ENCODE peak calls at places on chromosomes 3 and 15, in five cellular contexts. D is astrocyte, O is adrenal gland, U is HCT116, R is BJ. F is an unnamed sample.

GRCh38 chr15:70241031-70241430 is 143.3 kb upstream of the TLE3 start:
- DNase-seq in D (no peak), O (no peak), U (no peak), R (no peak), F (no peak)

GRCh38 chr15:49622561-49622960 is 1.7 kb downstream of the DTWD1 start:
- DNase-seq in D (peak; percentile 17), O (no peak), U (no peak), R (no peak), F (no peak)

GRCh38 chr3:177308911-177309310 is 111.6 kb upstream of the TBL1XR1 start:
- DNase-seq in D (no peak), O (no peak), U (no peak), R (no peak), F (no peak)

GRCh38 chr15:85337398-85338074 is 42.9 kb upstream of the AKAP13 start:
- DNase-seq in D (no peak), O (peak; percentile 37), U (no peak), R (no peak), F (no peak)

GRCh38 chr15:62770752-62771151 is 271.8 kb upstream of the TPM1 start:
- DNase-seq in D (peak; percentile 96), O (no peak), U (peak; percentile 68), R (peak; percentile 68), F (no peak)

GRCh38 chr15:36814085-36814484 is 234.7 kb downstream of the CDIN1 start:
- DNase-seq in D (no peak), O (peak; percentile 31), U (no peak), R (no peak), F (no peak)

GRCh38 chr3:156516951-156517350 is 38.0 kb downstream of the SSR3 start:
- DNase-seq in D (no peak), O (no peak), U (no peak), R (no peak), F (no peak)

GRCh38 chr3:156259896-156260788 is 139.8 kb downstream of the KCNAB1 start:
- DNase-seq in D (no peak), O (no peak), U (no peak), R (no peak), F (no peak)

GRCh38 chr3:3464131-3464530 is 284.6 kb upstream of the CRBN start:
- DNase-seq in D (no peak), O (no peak), U (no peak), R (no peak), F (no peak)

GRCh38 chr15:82832601-82833209 is 23.3 kb downstream of the WHAMM start:
- DNase-seq in D (peak; percentile 93), O (no peak), U (peak; percentile 64), R (peak; percentile 65), F (no peak)

GRCh38 chr3:128198313-128198712 is 45.0 kb downstream of the EEFSEC start:
- DNase-seq in D (no peak), O (no peak), U (no peak), R (no peak), F (no peak)

GRCh38 chr3:3200632-3201212 is 21.2 kb upstream of the CRBN start:
- DNase-seq in D (peak; percentile 59), O (peak; percentile 46), U (peak; percentile 31), R (no peak), F (no peak)

GRCh38 chr3:158709666-158710083 is 22.6 kb downstream of the RARRES1 start:
- DNase-seq in D (peak; percentile 100), O (peak; percentile 91), U (no peak), R (peak; percentile 98), F (no peak)

GRCh38 chr15:69299451-69300128 is 878 bp downstream of the PAQR5 start:
- DNase-seq in D (no peak), O (no peak), U (no peak), R (no peak), F (no peak)

GRCh38 chr15:51783967-51784366 is 32.6 kb downstream of the TMOD2 start:
- DNase-seq in D (no peak), O (no peak), U (no peak), R (no peak), F (no peak)

GRCh38 chr3:55746808-55747413 is 259.8 kb upstream of the WNT5A start:
- DNase-seq in D (no peak), O (no peak), U (no peak), R (no peak), F (no peak)

GRCh38 chr3:84977021-84977420 is 18.2 kb downstream of the CADM2 start:
- DNase-seq in D (no peak), O (no peak), U (no peak), R (no peak), F (no peak)

GRCh38 chr3:84968701-84969235 is 10.0 kb downstream of the CADM2 start:
- DNase-seq in D (no peak), O (no peak), U (no peak), R (no peak), F (no peak)

GRCh38 chr3:84978833-84979232 is 20.0 kb downstream of the CADM2 start:
- DNase-seq in D (no peak), O (no peak), U (no peak), R (no peak), F (no peak)

GRCh38 chr3:84980011-84980410 is 21.2 kb downstream of the CADM2 start:
- DNase-seq in D (no peak), O (no peak), U (no peak), R (no peak), F (no peak)

GRCh38 chr3:84974347-84974746 is 15.6 kb downstream of the CADM2 start:
- DNase-seq in D (no peak), O (no peak), U (no peak), R (no peak), F (no peak)
- TF ChIP-seq CTCF in D (no peak), O (no peak), U (no peak), R (no peak), F (no peak)

DNA sequence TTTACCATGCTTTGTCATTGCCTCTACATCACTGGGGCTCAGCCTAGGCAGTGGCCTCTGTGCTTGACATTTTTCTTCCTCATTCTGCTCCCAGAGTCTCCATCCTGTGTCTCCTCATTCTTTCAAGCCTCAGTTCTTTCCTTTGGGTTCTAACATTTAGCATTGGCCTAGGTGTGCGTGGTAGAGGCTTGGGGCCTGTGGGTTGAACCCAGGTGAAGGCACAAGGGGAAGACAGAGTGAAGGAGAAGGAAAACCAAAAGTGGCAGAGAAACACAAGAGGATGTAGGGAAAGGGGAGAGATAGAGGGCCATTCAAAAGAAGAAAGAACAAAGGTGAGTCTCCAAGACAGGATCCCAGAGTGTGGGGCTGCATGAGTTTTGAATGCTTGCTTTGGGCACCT is 75.7 kb downstream of the FNDC3B start:
- DNase-seq in D (no peak), O (no peak), U (no peak), R (no peak), F (no peak)
- H3K36me3 ChIP-seq in D (peaks cover 44% of the 10 kb centered on the region), O (peaks cover 22% of the 10 kb centered on the region), U (peaks cover 4% of the 10 kb centered on the region), R (peaks cover 13% of the 10 kb centered on the region), F (no peaks in the 10 kb centered on the region)

GRCh38 chr15:57746752-57747151 is 40.2 kb downstream of the POLR2M start:
- DNase-seq in D (no peak), O (no peak), U (no peak), R (no peak), F (no peak)

GRCh38 chr15:57752426-57752825 is 45.9 kb downstream of the POLR2M start:
- DNase-seq in D (no peak), O (no peak), U (no peak), R (no peak), F (no peak)

GRCh38 chr15:57747206-57747605 is 40.7 kb downstream of the POLR2M start:
- DNase-seq in D (no peak), O (no peak), U (no peak), R (no peak), F (no peak)

GRCh38 chr15:57752840-57753239 is 46.3 kb downstream of the POLR2M start:
- DNase-seq in D (no peak), O (no peak), U (no peak), R (no peak), F (no peak)

GRCh38 chr15:57751177-57751800 is 44.8 kb downstream of the POLR2M start:
- DNase-seq in D (peak; percentile 14), O (no peak), U (no peak), R (no peak), F (peak; percentile 26)
- TF ChIP-seq CTCF in D (peak; percentile 63), O (peak; percentile 53), U (peak; percentile 60), R (peak; percentile 77), F (no peak)

DNA sequence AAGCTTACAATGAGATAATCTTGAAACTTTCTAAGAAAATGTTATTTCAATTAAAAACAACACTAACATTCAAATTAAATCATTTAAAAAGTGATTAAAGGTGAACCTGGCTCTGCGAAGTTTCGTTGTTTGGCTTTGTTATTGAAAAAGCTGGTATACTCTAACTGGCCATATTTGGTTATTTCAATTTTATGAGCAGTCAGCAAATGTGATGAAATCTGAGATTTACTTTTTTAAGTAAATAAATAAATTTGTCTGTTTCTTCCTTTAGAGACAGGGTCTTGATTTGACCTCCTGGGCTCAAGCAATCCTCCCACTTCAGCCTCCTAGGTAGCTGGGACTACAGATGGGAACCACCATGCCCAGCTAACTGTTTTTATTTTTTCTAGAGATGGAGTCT is 38.0 kb downstream of the CDV3 start:
- DNase-seq in D (no peak), O (no peak), U (no peak), R (no peak), F (no peak)
- H3K36me3 ChIP-seq in D (peaks cover 29% of the 10 kb centered on the region), O (peaks cover 20% of the 10 kb centered on the region), U (peaks cover 50% of the 10 kb centered on the region), R (peaks cover 2% of the 10 kb centered on the region), F (no peaks in the 10 kb centered on the region)